ENCODE peak calls at places on chromosomes 1 and 21, in five cellular contexts. V is renal cortical epithelial cell; E is stimulated activated CD4-positive, alpha-beta T cell treated with anti-CD3 and anti-CD28 coated beads, Interleukin-15, amount 100 ng/mL, for 24 hours; G is head of caudate nucleus; Y is CD4-positive, alpha-beta T cell. L is an unnamed sample.

GRCh38 chr1:167433884-167434283 is 84.4 kb downstream of the CD247 start:
- DNase-seq in V (no peak), E (no peak), G (no peak), Y (no peak), L (no peak)

GRCh38 chr1:33248244-33248643 is 8.0 kb upstream of the ZNF362 start:
- DNase-seq in V (no peak), E (no peak), G (no peak), Y (no peak), L (no peak)

GRCh38 chr1:209560952-209561351 is 22.6 kb upstream of the CAMK1G start:
- DNase-seq in V (no peak), E (no peak), G (no peak), Y (no peak), L (no peak)

GRCh38 chr1:53637726-53638640 is 101.0 kb downstream of the GLIS1 start:
- DNase-seq in V (no peak), E (no peak), G (no peak), Y (no peak), L (no peak)

GRCh38 chr1:227541796-227542152 is 21.6 kb upstream of the ZNF678 start:
- DNase-seq in V (no peak), E (no peak), G (no peak), Y (no peak), L (no peak)

GRCh38 chr1:109255097-109255651 is 5.8 kb downstream of the CELSR2 start:
- DNase-seq in V (no peak), E (no peak), G (peak), Y (no peak), L (no peak)

GRCh38 chr1:44294588-44295007 is 60.5 kb downstream of the ERI3 start:
- DNase-seq in V (peak), E (no peak), G (peak), Y (no peak), L (no peak)

GRCh38 chr1:201399352-201400126 is 415 bp upstream of the LAD1 start:
- DNase-seq in V (no peak), E (no peak), G (no peak), Y (no peak), L (no peak)

GRCh38 chr1:16021681-16022080 is at the start of gene CLCNKA:
- DNase-seq in V (no peak), E (no peak), G (no peak), Y (no peak), L (no peak)

GRCh38 chr1:78318011-78318410 is 172.8 kb upstream of the PTGFR start:
- DNase-seq in V (no peak), E (no peak), G (no peak), Y (no peak), L (no peak)

GRCh38 chr1:209761021-209761635 is 5.3 kb downstream of the TRAF3IP3 start:
- DNase-seq in V (no peak), E (no peak), G (no peak), Y (no peak), L (no peak)

GRCh38 chr1:152411144-152411543 is 2.9 kb downstream of the CRNN start:
- DNase-seq in V (no peak), E (no peak), G (no peak), Y (no peak), L (no peak)

GRCh38 chr1:10236405-10237156 is 26.2 kb downstream of the KIF1B start:
- DNase-seq in V (no peak), E (no peak), G (no peak), Y (no peak), L (no peak)

GRCh38 chr1:112060266-112060665 is 70.8 kb upstream of the KCND3 start:
- DNase-seq in V (no peak), E (no peak), G (no peak), Y (no peak), L (no peak)

GRCh38 chr1:229664133-229664689 is 38.2 kb downstream of the URB2 start:
- DNase-seq in V (peak), E (peak), G (peak), Y (peak), L (peak)

GRCh38 chr1:41679531-41679930 is 195.0 kb upstream of the EDN2 start:
- DNase-seq in V (no peak), E (no peak), G (no peak), Y (no peak), L (no peak)

GRCh38 chr1:15680614-15681345 is 3.3 kb upstream of the PLEKHM2 start:
- DNase-seq in V (peak), E (peak), G (no peak), Y (no peak), L (no peak)

GRCh38 chr1:153345187-153346066 is 3.2 kb downstream of the PGLYRP4 start:
- DNase-seq in V (no peak), E (no peak), G (no peak), Y (no peak), L (no peak)

GRCh38 chr21:25360593-25360992 is 246.7 kb downstream of the MRPL39 start:
- DNase-seq in V (no peak), E (no peak), G (no peak), Y (no peak), L (no peak)

GRCh38 chr1:198072177-198072576 is 84.6 kb upstream of the NEK7 start:
- DNase-seq in V (no peak), E (no peak), G (no peak), Y (no peak), L (no peak)

GRCh38 chr1:61743716-61744620 is 1.7 kb downstream of the PATJ start:
- DNase-seq in V (no peak), E (no peak), G (no peak), Y (no peak), L (no peak)

GRCh38 chr1:239706245-239706892 is 320.0 kb downstream of the CHRM3 start:
- DNase-seq in V (no peak), E (no peak), G (no peak), Y (no peak), L (no peak)

GRCh38 chr1:67689267-67690017 is 4.4 kb downstream of the GADD45A start:
- DNase-seq in V (peak), E (no peak), G (no peak), Y (no peak), L (no peak)

GRCh38 chr1:10025354-10025753 is 7.4 kb upstream of the UBE4B start:
- DNase-seq in V (no peak), E (no peak), G (no peak), Y (no peak), L (no peak)

GRCh38 chr1:209875510-209875909 is 47.7 kb downstream of the UTP25 start:
- DNase-seq in V (peak), E (no peak), G (peak), Y (no peak), L (no peak)

GRCh38 chr1:31239653-31240241 is at the start of gene NKAIN1:
- DNase-seq in V (no peak), E (peak), G (peak), Y (no peak), L (no peak)

GRCh38 chr1:247496581-247497285 is 38.8 kb upstream of the OR2B11 start:
- DNase-seq in V (no peak), E (no peak), G (no peak), Y (no peak), L (no peak)

GRCh38 chr1:183632964-183633363 is 2.6 kb downstream of the ARPC5 start:
- DNase-seq in V (no peak), E (peak), G (no peak), Y (no peak), L (no peak)

GRCh38 chr1:47585141-47585902 is 147.5 kb downstream of the FOXD2 start:
- DNase-seq in V (no peak), E (no peak), G (no peak), Y (no peak), L (no peak)

GRCh38 chr21:39556176-39556575 is 56.6 kb upstream of the B3GALT5 start:
- DNase-seq in V (peak), E (no peak), G (peak), Y (no peak), L (no peak)